ENCODE peak calls at places on chromosomes 13 and 19, in nine cellular contexts. F is tibial artery; Q is mesendoderm; X is testis; V is Caco-2; I is A673; T is CD8-positive, alpha-beta memory T cell; K is heart right ventricle; P is kidney. U is an unnamed sample.
A peak's percentile ranks its signal among the peaks of the same experiment; 100 is the strongest.

GRCh38 chr13:40346592-40346991 is 319.8 kb downstream of the FOXO1 start:
- DNase-seq in F (no peak), Q (no peak), X (no peak), V (no peak), I (no peak), T (no peak), K (no peak), P (no peak), U (no peak)

GRCh38 chr13:77918391-77919261 is at the start of gene EDNRB:
- DNase-seq in F (peak; percentile 31), Q (peak; percentile 74), X (peak; percentile 39), V (no peak), I (peak; percentile 81), T (no peak), K (peak; percentile 72), P (peak; percentile 80), U (no peak)

GRCh38 chr19:32814046-32814445 is 55.5 kb downstream of the SLC7A9 start:
- DNase-seq in F (no peak), Q (no peak), X (peak; percentile 24), V (no peak), I (no peak), T (no peak), K (no peak), P (no peak), U (no peak)

GRCh38 chr19:18205180-18205915 is 1.5 kb upstream of the RAB3A start:
- DNase-seq in F (peak; percentile 91), Q (peak; percentile 71), X (peak; percentile 85), V (peak; percentile 46), I (peak; percentile 68), T (peak; percentile 39), K (peak; percentile 92), P (peak; percentile 95), U (no peak)

GRCh38 chr13:34250151-34250550 is 432.2 kb downstream of the RFC3 start:
- DNase-seq in F (no peak), Q (no peak), X (no peak), V (no peak), I (no peak), T (no peak), K (no peak), P (no peak), U (no peak)

GRCh38 chr19:17292301-17293074 is 10.7 kb downstream of the ABHD8 start:
- DNase-seq in F (peak; percentile 78), Q (peak; percentile 98), X (peak; percentile 53), V (peak; percentile 91), I (peak; percentile 95), T (peak; percentile 76), K (peak; percentile 73), P (peak; percentile 85), U (peak; percentile 86)

GRCh38 chr13:92158335-92158734 is 759.9 kb downstream of the GPC5 start:
- DNase-seq in F (no peak), Q (no peak), X (no peak), V (no peak), I (no peak), T (no peak), K (no peak), P (no peak), U (no peak)

GRCh38 chr13:30408319-30409101 is 13.8 kb upstream of the UBE2L5 start:
- DNase-seq in F (peak; percentile 93), Q (peak; percentile 98), X (peak; percentile 94), V (peak; percentile 96), I (no peak), T (peak; percentile 84), K (peak; percentile 95), P (peak; percentile 97), U (no peak)

GRCh38 chr13:52459668-52460067 is 4.4 kb downstream of the CKAP2 start:
- DNase-seq in F (no peak), Q (no peak), X (no peak), V (no peak), I (no peak), T (no peak), K (no peak), P (no peak), U (no peak)

GRCh38 chr19:12580180-12580694 is 29.0 kb upstream of the ZNF564 start:
- DNase-seq in F (no peak), Q (no peak), X (no peak), V (peak; percentile 8), I (no peak), T (no peak), K (no peak), P (no peak), U (peak; percentile 12)

GRCh38 chr13:111938743-111939142 is 128.2 kb upstream of the SOX1 start:
- DNase-seq in F (no peak), Q (no peak), X (no peak), V (no peak), I (no peak), T (no peak), K (no peak), P (no peak), U (no peak)

GRCh38 chr13:77465595-77466195 is 69.8 kb upstream of the SCEL start:
- DNase-seq in F (no peak), Q (no peak), X (no peak), V (no peak), I (no peak), T (no peak), K (no peak), P (no peak), U (no peak)

GRCh38 chr13:66532146-66532545 is 698.0 kb downstream of the PCDH9 start:
- DNase-seq in F (no peak), Q (no peak), X (no peak), V (no peak), I (no peak), T (no peak), K (no peak), P (no peak), U (no peak)

GRCh38 chr19:44356383-44357111 is at the start of gene ZNF112:
- DNase-seq in F (peak; percentile 86), Q (peak; percentile 97), X (peak; percentile 96), V (peak; percentile 92), I (peak; percentile 97), T (no peak), K (peak; percentile 93), P (peak; percentile 92), U (peak; percentile 90)

GRCh38 chr13:76965759-76966421 is 17.6 kb downstream of the ACOD1 start:
- DNase-seq in F (peak; percentile 69), Q (no peak), X (peak; percentile 87), V (no peak), I (peak; percentile 54), T (no peak), K (peak; percentile 63), P (no peak), U (no peak)

GRCh38 chr19:17026706-17027427 is at the start of gene CPAMD8:
- DNase-seq in F (no peak), Q (no peak), X (no peak), V (no peak), I (no peak), T (no peak), K (peak; percentile 11), P (peak; percentile 87), U (no peak)

GRCh38 chr13:110815471-110816204 is 99.2 kb downstream of the ANKRD10 start:
- DNase-seq in F (no peak), Q (no peak), X (no peak), V (no peak), I (no peak), T (no peak), K (no peak), P (no peak), U (no peak)

GRCh38 chr13:93226065-93226622 is 463 bp upstream of the GPC6 start:
- DNase-seq in F (no peak), Q (peak; percentile 67), X (no peak), V (no peak), I (no peak), T (no peak), K (no peak), P (no peak), U (no peak)

GRCh38 chr13:48411281-48412099 is 1.4 kb downstream of the LPAR6 start:
- DNase-seq in F (no peak), Q (peak; percentile 8), X (no peak), V (no peak), I (peak; percentile 34), T (peak; percentile 24), K (no peak), P (no peak), U (no peak)

DNA sequence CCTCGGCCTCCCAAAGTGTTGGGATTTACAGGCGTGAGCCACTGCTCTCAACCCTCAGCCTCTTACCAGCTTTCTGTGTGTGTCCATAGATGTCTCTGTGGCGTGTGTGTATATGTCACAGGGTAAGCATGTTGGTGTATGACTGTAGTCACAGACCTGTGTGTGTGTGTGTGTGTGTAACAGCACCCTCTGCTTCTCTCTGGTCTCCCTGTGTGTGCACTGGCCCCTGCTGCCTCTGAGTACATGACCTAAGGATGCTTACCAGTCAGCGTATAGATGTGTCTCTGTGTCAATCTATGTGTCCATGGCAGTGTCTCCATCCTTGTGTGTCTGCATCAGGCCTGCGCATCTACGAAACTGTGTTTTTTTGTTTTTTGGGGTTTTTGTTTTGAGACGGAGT is 5.6 kb downstream of the AXL start:
- DNase-seq in F (no peak), Q (no peak), X (no peak), V (no peak), I (no peak), T (no peak), K (no peak), P (no peak), U (no peak)
- H3K4me1 ChIP-seq in F (peaks cover 59% of the 10 kb centered on the region), Q (peaks cover 8% of the 10 kb centered on the region), X (peaks cover 33% of the 10 kb centered on the region), V (peaks cover 15% of the 10 kb centered on the region), I (peaks cover 6% of the 10 kb centered on the region), T (peaks cover 13% of the 10 kb centered on the region), K (peaks cover 32% of the 10 kb centered on the region), P (peaks cover 5% of the 10 kb centered on the region), U (peaks cover 66% of the 10 kb centered on the region)

DNA sequence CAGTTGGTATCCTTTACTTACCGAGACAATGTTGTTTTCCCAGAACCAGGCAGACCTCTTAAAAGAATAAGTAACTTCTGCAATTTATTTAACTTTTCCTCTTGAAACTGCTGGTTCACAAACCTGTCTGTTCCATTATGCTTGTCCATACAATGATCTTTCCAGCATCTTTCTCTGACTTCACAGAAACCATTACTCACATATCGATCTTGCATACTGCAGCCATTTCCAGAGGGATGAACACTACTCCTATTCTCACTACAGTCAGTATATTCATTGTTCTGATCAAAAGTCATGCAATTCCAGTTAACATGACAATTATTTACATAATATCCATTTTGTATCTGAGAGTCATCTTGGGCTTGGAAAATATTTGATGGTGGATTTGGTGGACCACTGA is 2.8 kb downstream of the N4BP2L2 start:
- DNase-seq in F (no peak), Q (no peak), X (no peak), V (no peak), I (no peak), T (no peak), K (no peak), P (no peak), U (no peak)
- H3K4me1 ChIP-seq in F (peaks cover 30% of the 10 kb centered on the region), Q (peaks cover 2% of the 10 kb centered on the region), X (peaks cover 23% of the 10 kb centered on the region), V (peaks cover 4% of the 10 kb centered on the region), I (peaks cover 32% of the 10 kb centered on the region), T (peaks cover 69% of the 10 kb centered on the region), K (peaks cover 74% of the 10 kb centered on the region), P (peaks cover 10% of the 10 kb centered on the region), U (peaks cover 11% of the 10 kb centered on the region)

DNA sequence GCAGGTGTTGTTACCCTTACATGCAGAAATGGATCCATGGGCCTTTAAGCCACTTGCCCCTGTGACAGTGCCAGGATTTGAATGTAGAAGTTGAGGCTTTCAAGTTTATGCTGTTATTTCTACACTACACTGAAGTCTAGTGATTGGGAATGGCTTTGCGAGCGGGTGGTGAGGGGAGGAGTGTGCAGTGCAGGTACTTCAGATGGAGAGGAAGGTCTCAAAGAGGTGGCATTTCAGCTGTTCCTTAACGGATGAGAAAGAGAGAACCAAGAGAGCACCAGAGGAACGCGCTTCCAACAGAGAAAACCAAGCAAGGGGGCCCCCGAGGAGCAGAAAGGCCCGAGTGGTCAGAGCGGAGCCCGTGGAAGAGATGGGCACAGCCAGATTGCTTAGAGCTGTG is 13.3 kb downstream of the ACTN4 start:
- DNase-seq in F (no peak), Q (no peak), X (no peak), V (no peak), I (no peak), T (no peak), K (no peak), P (no peak), U (no peak)
- H3K4me1 ChIP-seq in F (peaks cover 96% of the 10 kb centered on the region), Q (peaks cover 35% of the 10 kb centered on the region), X (peaks cover 87% of the 10 kb centered on the region), V (peaks cover 100% of the 10 kb centered on the region), I (peaks cover 74% of the 10 kb centered on the region), T (peaks cover 83% of the 10 kb centered on the region), K (peaks cover 100% of the 10 kb centered on the region), P (peaks cover 79% of the 10 kb centered on the region), U (peaks cover 95% of the 10 kb centered on the region)

GRCh38 chr19:50975766-50976165 is 6.4 kb upstream of the KLK6 start:
- DNase-seq in F (no peak), Q (peak; percentile 81), X (no peak), V (peak; percentile 60), I (no peak), T (no peak), K (no peak), P (no peak), U (peak; percentile 94)
- H3K4me1 ChIP-seq in F (no peaks in the 10 kb centered on the region), Q (no peaks in the 10 kb centered on the region), X (no peaks in the 10 kb centered on the region), V (peaks cover 14% of the 10 kb centered on the region), I (no peaks in the 10 kb centered on the region), T (no peaks in the 10 kb centered on the region), K (no peaks in the 10 kb centered on the region), P (no peaks in the 10 kb centered on the region), U (peaks cover 82% of the 10 kb centered on the region)